ENCODE peak calls at places on chromosome 3, in six cellular contexts. One of them, this sample, is unnamed.

GRCh38 chr3:42652611-42653302 is 740 bp upstream of the ZBTB47 start:
- DNase-seq in adrenal gland: peak
- DNase-seq in BE2C: peak
- DNase-seq in left ventricle myocardium inferior: peak
- DNase-seq in pancreas: peak
- DNase-seq in CD4-positive, alpha-beta T cell: no peak
- DNase-seq in this sample: no peak

GRCh38 chr3:133934073-133934970 is 38.6 kb upstream of the RAB6B start:
- DNase-seq in adrenal gland: peak
- DNase-seq in BE2C: no peak
- DNase-seq in left ventricle myocardium inferior: no peak
- DNase-seq in pancreas: no peak
- DNase-seq in CD4-positive, alpha-beta T cell: no peak
- DNase-seq in this sample: no peak

GRCh38 chr3:112649478-112649735 is 8.5 kb upstream of the CCDC80 start:
- DNase-seq in adrenal gland: no peak
- DNase-seq in BE2C: no peak
- DNase-seq in left ventricle myocardium inferior: no peak
- DNase-seq in pancreas: no peak
- DNase-seq in CD4-positive, alpha-beta T cell: no peak
- DNase-seq in this sample: no peak

GRCh38 chr3:141427764-141428163 is 59.1 kb upstream of the RASA2 start:
- DNase-seq in adrenal gland: no peak
- DNase-seq in BE2C: no peak
- DNase-seq in left ventricle myocardium inferior: no peak
- DNase-seq in pancreas: peak
- DNase-seq in CD4-positive, alpha-beta T cell: no peak
- DNase-seq in this sample: no peak

GRCh38 chr3:20141841-20142240 is 44.2 kb downstream of the SGO1 start:
- DNase-seq in adrenal gland: no peak
- DNase-seq in BE2C: peak
- DNase-seq in left ventricle myocardium inferior: peak
- DNase-seq in pancreas: no peak
- DNase-seq in CD4-positive, alpha-beta T cell: no peak
- DNase-seq in this sample: no peak

GRCh38 chr3:14175383-14176037 is 2.9 kb downstream of the XPC start:
- DNase-seq in adrenal gland: no peak
- DNase-seq in BE2C: no peak
- DNase-seq in left ventricle myocardium inferior: no peak
- DNase-seq in pancreas: no peak
- DNase-seq in CD4-positive, alpha-beta T cell: peak
- DNase-seq in this sample: no peak

GRCh38 chr3:144590854-144591253 is 619.2 kb downstream of the DIPK2A start:
- DNase-seq in adrenal gland: no peak
- DNase-seq in BE2C: no peak
- DNase-seq in left ventricle myocardium inferior: no peak
- DNase-seq in pancreas: no peak
- DNase-seq in CD4-positive, alpha-beta T cell: no peak
- DNase-seq in this sample: no peak

GRCh38 chr3:42801048-42801620 is 3.2 kb downstream of the HIGD1A start:
- DNase-seq in adrenal gland: no peak
- DNase-seq in BE2C: no peak
- DNase-seq in left ventricle myocardium inferior: no peak
- DNase-seq in pancreas: no peak
- DNase-seq in CD4-positive, alpha-beta T cell: no peak
- DNase-seq in this sample: no peak

GRCh38 chr3:13494463-13495350 is 14.6 kb downstream of the HDAC11 start:
- DNase-seq in adrenal gland: no peak
- DNase-seq in BE2C: peak
- DNase-seq in left ventricle myocardium inferior: peak
- DNase-seq in pancreas: no peak
- DNase-seq in CD4-positive, alpha-beta T cell: no peak
- DNase-seq in this sample: no peak

GRCh38 chr3:187077085-187077484 is 62.2 kb downstream of the RPL39L start:
- DNase-seq in adrenal gland: no peak
- DNase-seq in BE2C: no peak
- DNase-seq in left ventricle myocardium inferior: no peak
- DNase-seq in pancreas: no peak
- DNase-seq in CD4-positive, alpha-beta T cell: no peak
- DNase-seq in this sample: no peak

GRCh38 chr3:18234717-18235335 is 190.3 kb downstream of the SATB1 start:
- DNase-seq in adrenal gland: no peak
- DNase-seq in BE2C: no peak
- DNase-seq in left ventricle myocardium inferior: peak
- DNase-seq in pancreas: no peak
- DNase-seq in CD4-positive, alpha-beta T cell: no peak
- DNase-seq in this sample: no peak

GRCh38 chr3:119690043-119690656 is 12.7 kb upstream of the CFAP91 start:
- DNase-seq in adrenal gland: no peak
- DNase-seq in BE2C: no peak
- DNase-seq in left ventricle myocardium inferior: no peak
- DNase-seq in pancreas: no peak
- DNase-seq in CD4-positive, alpha-beta T cell: no peak
- DNase-seq in this sample: no peak

GRCh38 chr3:102006812-102007485 is 157.6 kb downstream of the NFKBIZ start:
- DNase-seq in adrenal gland: no peak
- DNase-seq in BE2C: no peak
- DNase-seq in left ventricle myocardium inferior: peak
- DNase-seq in pancreas: no peak
- DNase-seq in CD4-positive, alpha-beta T cell: no peak
- DNase-seq in this sample: no peak

GRCh38 chr3:185677146-185677829 is 91.2 kb downstream of the SENP2 start:
- DNase-seq in adrenal gland: no peak
- DNase-seq in BE2C: peak
- DNase-seq in left ventricle myocardium inferior: no peak
- DNase-seq in pancreas: peak
- DNase-seq in CD4-positive, alpha-beta T cell: no peak
- DNase-seq in this sample: no peak
- TF ChIP-seq CTCF in adrenal gland: peak
- TF ChIP-seq CTCF in BE2C: peak
- TF ChIP-seq CTCF in left ventricle myocardium inferior: peak
- TF ChIP-seq CTCF in pancreas: peak
- TF ChIP-seq CTCF in CD4-positive, alpha-beta T cell: no peak
- TF ChIP-seq CTCF in this sample: no peak

GRCh38 chr3:59308684-59309083 is 258.9 kb upstream of the CFAP20DC start:
- DNase-seq in adrenal gland: no peak
- DNase-seq in BE2C: no peak
- DNase-seq in left ventricle myocardium inferior: no peak
- DNase-seq in pancreas: no peak
- DNase-seq in CD4-positive, alpha-beta T cell: no peak
- DNase-seq in this sample: no peak
- TF ChIP-seq CTCF in adrenal gland: no peak
- TF ChIP-seq CTCF in BE2C: peak
- TF ChIP-seq CTCF in left ventricle myocardium inferior: no peak
- TF ChIP-seq CTCF in pancreas: no peak
- TF ChIP-seq CTCF in CD4-positive, alpha-beta T cell: no peak
- TF ChIP-seq CTCF in this sample: no peak

GRCh38 chr3:72919520-72919919 is 31.7 kb downstream of the GXYLT2 start:
- DNase-seq in adrenal gland: no peak
- DNase-seq in BE2C: no peak
- DNase-seq in left ventricle myocardium inferior: no peak
- DNase-seq in pancreas: no peak
- DNase-seq in CD4-positive, alpha-beta T cell: no peak
- DNase-seq in this sample: no peak

GRCh38 chr3:72924055-72924454 is 36.2 kb downstream of the GXYLT2 start:
- DNase-seq in adrenal gland: no peak
- DNase-seq in BE2C: peak
- DNase-seq in left ventricle myocardium inferior: no peak
- DNase-seq in pancreas: no peak
- DNase-seq in CD4-positive, alpha-beta T cell: no peak
- DNase-seq in this sample: no peak
- TF ChIP-seq CTCF in adrenal gland: no peak
- TF ChIP-seq CTCF in BE2C: peak
- TF ChIP-seq CTCF in left ventricle myocardium inferior: no peak
- TF ChIP-seq CTCF in pancreas: no peak
- TF ChIP-seq CTCF in CD4-positive, alpha-beta T cell: no peak
- TF ChIP-seq CTCF in this sample: no peak

DNA sequence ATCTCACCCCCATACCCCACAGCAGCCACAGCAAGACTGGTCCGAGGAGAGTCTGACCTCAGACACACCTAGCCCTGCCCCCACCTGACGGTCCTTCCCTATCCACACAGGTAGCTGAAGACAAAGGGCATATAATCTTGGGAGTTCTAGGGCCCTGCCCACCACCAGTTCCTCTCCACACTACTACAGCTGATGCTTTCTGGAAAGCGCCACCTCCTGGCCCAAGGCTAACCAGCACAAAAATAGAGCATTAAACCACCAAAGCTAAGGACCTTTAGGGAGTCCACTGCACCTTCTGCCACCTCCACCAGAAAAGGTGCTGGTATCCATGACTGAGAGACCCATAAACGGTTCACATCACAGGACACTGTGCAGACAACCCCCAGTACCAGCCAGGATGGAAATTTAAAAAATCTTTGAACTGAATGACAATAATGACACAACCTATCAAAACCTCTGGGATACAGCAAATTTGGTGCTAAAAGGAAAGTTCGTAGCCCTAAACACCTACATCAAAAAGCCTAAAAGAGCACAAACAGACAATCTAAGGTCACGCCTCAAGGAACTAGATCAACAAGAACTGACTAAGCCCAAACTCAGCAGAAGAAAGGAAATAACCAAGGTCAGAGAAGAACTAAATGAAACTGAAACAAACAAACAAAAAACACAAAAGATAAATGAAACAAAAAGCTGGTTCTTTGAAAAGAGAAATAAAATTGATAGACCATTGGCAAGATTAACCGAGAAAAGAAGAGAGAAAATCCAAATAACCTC is 122.1 kb upstream of the TPRG1 start:
- DNase-seq in adrenal gland: no peak
- DNase-seq in BE2C: no peak
- DNase-seq in left ventricle myocardium inferior: no peak
- DNase-seq in pancreas: no peak
- DNase-seq in CD4-positive, alpha-beta T cell: no peak
- DNase-seq in this sample: no peak
- TF ChIP-seq CTCF in adrenal gland: no peak
- TF ChIP-seq CTCF in BE2C: no peak
- TF ChIP-seq CTCF in left ventricle myocardium inferior: no peak
- TF ChIP-seq CTCF in pancreas: no peak
- TF ChIP-seq CTCF in CD4-positive, alpha-beta T cell: no peak
- TF ChIP-seq CTCF in this sample: no peak

GRCh38 chr3:155859859-155860258 is 5.6 kb upstream of the SLC33A1 start:
- DNase-seq in adrenal gland: no peak
- DNase-seq in BE2C: no peak
- DNase-seq in left ventricle myocardium inferior: no peak
- DNase-seq in pancreas: no peak
- DNase-seq in CD4-positive, alpha-beta T cell: no peak
- DNase-seq in this sample: no peak
- TF ChIP-seq CTCF in adrenal gland: peak
- TF ChIP-seq CTCF in BE2C: peak
- TF ChIP-seq CTCF in left ventricle myocardium inferior: no peak
- TF ChIP-seq CTCF in pancreas: peak
- TF ChIP-seq CTCF in CD4-positive, alpha-beta T cell: no peak
- TF ChIP-seq CTCF in this sample: no peak

DNA sequence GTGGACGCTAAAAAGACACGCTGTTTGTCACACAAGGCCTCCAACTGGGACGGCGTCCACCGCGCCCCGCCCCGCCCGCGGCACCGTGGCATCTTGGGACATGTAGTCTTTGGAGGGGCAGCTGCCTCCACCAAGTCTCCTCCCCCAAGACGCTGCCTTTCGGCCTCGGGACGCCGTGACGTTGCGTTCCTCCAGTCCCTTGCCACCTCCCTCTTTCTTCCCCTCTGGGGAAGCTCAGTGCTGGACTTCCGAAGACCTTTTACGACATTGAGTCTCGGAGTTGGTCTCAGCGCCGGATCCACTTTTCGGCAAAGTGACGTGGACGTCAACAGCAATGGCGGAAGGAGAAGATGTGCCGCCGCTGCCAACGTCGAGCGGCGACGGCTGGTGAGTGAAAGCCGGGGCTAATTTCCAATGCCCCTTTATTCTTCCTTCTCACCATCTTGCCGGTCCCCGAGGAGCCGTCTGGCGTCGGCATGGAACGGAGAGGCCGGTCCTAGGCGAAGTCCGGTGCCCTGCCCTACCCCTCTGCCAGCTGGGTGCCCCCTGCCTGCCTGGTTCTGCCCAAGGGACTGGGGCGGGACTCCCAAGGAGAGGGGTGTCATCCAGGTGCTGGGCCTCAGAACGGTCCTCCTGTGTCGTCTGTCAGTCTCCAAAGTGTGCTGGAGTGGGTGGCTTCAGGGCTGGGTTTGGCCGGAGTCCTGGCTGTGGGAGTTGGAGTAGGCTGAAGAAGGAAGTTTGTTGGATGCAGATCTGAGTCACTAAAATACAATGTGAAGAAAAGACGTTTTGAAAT is at the start of gene TBC1D23:
- DNase-seq in adrenal gland: peak
- DNase-seq in BE2C: peak
- DNase-seq in left ventricle myocardium inferior: peak
- DNase-seq in pancreas: peak
- DNase-seq in CD4-positive, alpha-beta T cell: peak
- DNase-seq in this sample: peak
- TF ChIP-seq CTCF in adrenal gland: no peak
- TF ChIP-seq CTCF in BE2C: no peak
- TF ChIP-seq CTCF in left ventricle myocardium inferior: no peak
- TF ChIP-seq CTCF in pancreas: no peak
- TF ChIP-seq CTCF in CD4-positive, alpha-beta T cell: no peak
- TF ChIP-seq CTCF in this sample: no peak

GRCh38 chr3:11059799-11060115 is 67.2 kb downstream of the SLC6A1 start:
- DNase-seq in adrenal gland: no peak
- DNase-seq in BE2C: no peak
- DNase-seq in left ventricle myocardium inferior: no peak
- DNase-seq in pancreas: no peak
- DNase-seq in CD4-positive, alpha-beta T cell: no peak
- DNase-seq in this sample: no peak
- TF ChIP-seq CTCF in adrenal gland: no peak
- TF ChIP-seq CTCF in BE2C: no peak
- TF ChIP-seq CTCF in left ventricle myocardium inferior: peak
- TF ChIP-seq CTCF in pancreas: no peak
- TF ChIP-seq CTCF in CD4-positive, alpha-beta T cell: no peak
- TF ChIP-seq CTCF in this sample: no peak

This sample was measured in activated B cell treated with CpG ODN at 0.5 μM for 24 hours.